ENCODE peak calls at places on chromosomes 5 and 9, in eight cellular contexts. One of them, this sample, is unnamed.

GRCh38 chr9:82115900-82116299 is 127.3 kb downstream of the SPATA31D1 start:
- DNase-seq in stimulated activated CD4-positive, alpha-beta T cell treated with anti-CD3 and anti-CD28 coated beads, Interleukin-1b, Interleukin-23, amount 100 ng/mL, for 48 hours: no peak
- DNase-seq in activated T-cell treated with anti-CD3 and anti-CD28 coated beads, Interleukin-2, amount 50 U/mL, for 24 hours: no peak
- DNase-seq in A172: no peak
- DNase-seq in neural crest cell: no peak
- DNase-seq in EL: no peak
- DNase-seq in transverse colon: no peak
- DNase-seq in adipocyte: no peak
- DNase-seq in this sample: no peak

GRCh38 chr5:180618830-180619562 is 27.7 kb upstream of the SCGB3A1 start:
- DNase-seq in stimulated activated CD4-positive, alpha-beta T cell treated with anti-CD3 and anti-CD28 coated beads, Interleukin-1b, Interleukin-23, amount 100 ng/mL, for 48 hours: peak; percentile 50
- DNase-seq in activated T-cell treated with anti-CD3 and anti-CD28 coated beads, Interleukin-2, amount 50 U/mL, for 24 hours: peak; percentile 61
- DNase-seq in A172: no peak
- DNase-seq in neural crest cell: peak; percentile 65
- DNase-seq in EL: peak; percentile 59
- DNase-seq in transverse colon: no peak
- DNase-seq in adipocyte: peak; percentile 69
- DNase-seq in this sample: no peak

GRCh38 chr5:59760798-59761348 is 132.7 kb downstream of the PDE4D start:
- DNase-seq in stimulated activated CD4-positive, alpha-beta T cell treated with anti-CD3 and anti-CD28 coated beads, Interleukin-1b, Interleukin-23, amount 100 ng/mL, for 48 hours: peak; percentile 40
- DNase-seq in activated T-cell treated with anti-CD3 and anti-CD28 coated beads, Interleukin-2, amount 50 U/mL, for 24 hours: no peak
- DNase-seq in A172: peak; percentile 61
- DNase-seq in neural crest cell: no peak
- DNase-seq in EL: peak; percentile 64
- DNase-seq in transverse colon: no peak
- DNase-seq in adipocyte: peak; percentile 25
- DNase-seq in this sample: no peak

GRCh38 chr5:76561247-76561891 is 61.8 kb downstream of the F2RL2 start:
- DNase-seq in stimulated activated CD4-positive, alpha-beta T cell treated with anti-CD3 and anti-CD28 coated beads, Interleukin-1b, Interleukin-23, amount 100 ng/mL, for 48 hours: no peak
- DNase-seq in activated T-cell treated with anti-CD3 and anti-CD28 coated beads, Interleukin-2, amount 50 U/mL, for 24 hours: no peak
- DNase-seq in A172: no peak
- DNase-seq in neural crest cell: no peak
- DNase-seq in EL: no peak
- DNase-seq in transverse colon: no peak
- DNase-seq in adipocyte: no peak
- DNase-seq in this sample: no peak

GRCh38 chr9:30058463-30058862 is 2326.0 kb upstream of the ACO1 start:
- DNase-seq in stimulated activated CD4-positive, alpha-beta T cell treated with anti-CD3 and anti-CD28 coated beads, Interleukin-1b, Interleukin-23, amount 100 ng/mL, for 48 hours: no peak
- DNase-seq in activated T-cell treated with anti-CD3 and anti-CD28 coated beads, Interleukin-2, amount 50 U/mL, for 24 hours: no peak
- DNase-seq in A172: no peak
- DNase-seq in neural crest cell: no peak
- DNase-seq in EL: no peak
- DNase-seq in transverse colon: no peak
- DNase-seq in adipocyte: no peak
- DNase-seq in this sample: no peak

GRCh38 chr9:36846621-36847020 is 187.4 kb downstream of the PAX5 start:
- DNase-seq in stimulated activated CD4-positive, alpha-beta T cell treated with anti-CD3 and anti-CD28 coated beads, Interleukin-1b, Interleukin-23, amount 100 ng/mL, for 48 hours: no peak
- DNase-seq in activated T-cell treated with anti-CD3 and anti-CD28 coated beads, Interleukin-2, amount 50 U/mL, for 24 hours: no peak
- DNase-seq in A172: no peak
- DNase-seq in neural crest cell: no peak
- DNase-seq in EL: no peak
- DNase-seq in transverse colon: no peak
- DNase-seq in adipocyte: no peak
- DNase-seq in this sample: no peak

GRCh38 chr9:77038281-77039036 is 19.0 kb downstream of the FOXB2 start:
- DNase-seq in stimulated activated CD4-positive, alpha-beta T cell treated with anti-CD3 and anti-CD28 coated beads, Interleukin-1b, Interleukin-23, amount 100 ng/mL, for 48 hours: no peak
- DNase-seq in activated T-cell treated with anti-CD3 and anti-CD28 coated beads, Interleukin-2, amount 50 U/mL, for 24 hours: no peak
- DNase-seq in A172: no peak
- DNase-seq in neural crest cell: no peak
- DNase-seq in EL: no peak
- DNase-seq in transverse colon: no peak
- DNase-seq in adipocyte: no peak
- DNase-seq in this sample: no peak

GRCh38 chr5:60207031-60207430 is 313.5 kb upstream of the PDE4D start:
- DNase-seq in stimulated activated CD4-positive, alpha-beta T cell treated with anti-CD3 and anti-CD28 coated beads, Interleukin-1b, Interleukin-23, amount 100 ng/mL, for 48 hours: no peak
- DNase-seq in activated T-cell treated with anti-CD3 and anti-CD28 coated beads, Interleukin-2, amount 50 U/mL, for 24 hours: no peak
- DNase-seq in A172: no peak
- DNase-seq in neural crest cell: no peak
- DNase-seq in EL: no peak
- DNase-seq in transverse colon: no peak
- DNase-seq in adipocyte: no peak
- DNase-seq in this sample: no peak

GRCh38 chr9:22374021-22374420 is 72.6 kb upstream of the DMRTA1 start:
- DNase-seq in stimulated activated CD4-positive, alpha-beta T cell treated with anti-CD3 and anti-CD28 coated beads, Interleukin-1b, Interleukin-23, amount 100 ng/mL, for 48 hours: no peak
- DNase-seq in activated T-cell treated with anti-CD3 and anti-CD28 coated beads, Interleukin-2, amount 50 U/mL, for 24 hours: no peak
- DNase-seq in A172: no peak
- DNase-seq in neural crest cell: no peak
- DNase-seq in EL: no peak
- DNase-seq in transverse colon: no peak
- DNase-seq in adipocyte: no peak
- DNase-seq in this sample: no peak

GRCh38 chr5:180831139-180832080 is 28.8 kb upstream of the MGAT1 start:
- DNase-seq in stimulated activated CD4-positive, alpha-beta T cell treated with anti-CD3 and anti-CD28 coated beads, Interleukin-1b, Interleukin-23, amount 100 ng/mL, for 48 hours: peak; percentile 74
- DNase-seq in activated T-cell treated with anti-CD3 and anti-CD28 coated beads, Interleukin-2, amount 50 U/mL, for 24 hours: peak; percentile 90
- DNase-seq in A172: no peak
- DNase-seq in neural crest cell: peak; percentile 61
- DNase-seq in EL: peak; percentile 74
- DNase-seq in transverse colon: peak; percentile 92
- DNase-seq in adipocyte: peak; percentile 89
- DNase-seq in this sample: peak; percentile 79

GRCh38 chr9:107637421-107638420 is 148.2 kb upstream of the KLF4 start:
- DNase-seq in stimulated activated CD4-positive, alpha-beta T cell treated with anti-CD3 and anti-CD28 coated beads, Interleukin-1b, Interleukin-23, amount 100 ng/mL, for 48 hours: no peak
- DNase-seq in activated T-cell treated with anti-CD3 and anti-CD28 coated beads, Interleukin-2, amount 50 U/mL, for 24 hours: no peak
- DNase-seq in A172: peak; percentile 92
- DNase-seq in neural crest cell: peak; percentile 51
- DNase-seq in EL: peak; percentile 92
- DNase-seq in transverse colon: peak; percentile 80
- DNase-seq in adipocyte: peak; percentile 99
- DNase-seq in this sample: no peak

GRCh38 chr5:107486489-107486888 is 184.2 kb downstream of the EFNA5 start:
- DNase-seq in stimulated activated CD4-positive, alpha-beta T cell treated with anti-CD3 and anti-CD28 coated beads, Interleukin-1b, Interleukin-23, amount 100 ng/mL, for 48 hours: peak; percentile 67
- DNase-seq in activated T-cell treated with anti-CD3 and anti-CD28 coated beads, Interleukin-2, amount 50 U/mL, for 24 hours: peak; percentile 31
- DNase-seq in A172: peak; percentile 57
- DNase-seq in neural crest cell: no peak
- DNase-seq in EL: peak; percentile 49
- DNase-seq in transverse colon: no peak
- DNase-seq in adipocyte: no peak
- DNase-seq in this sample: no peak

GRCh38 chr9:127076860-127077657 is 45.4 kb downstream of the ANGPTL2 start:
- DNase-seq in stimulated activated CD4-positive, alpha-beta T cell treated with anti-CD3 and anti-CD28 coated beads, Interleukin-1b, Interleukin-23, amount 100 ng/mL, for 48 hours: no peak
- DNase-seq in activated T-cell treated with anti-CD3 and anti-CD28 coated beads, Interleukin-2, amount 50 U/mL, for 24 hours: no peak
- DNase-seq in A172: no peak
- DNase-seq in neural crest cell: no peak
- DNase-seq in EL: no peak
- DNase-seq in transverse colon: no peak
- DNase-seq in adipocyte: no peak
- DNase-seq in this sample: no peak

GRCh38 chr9:114930063-114930812 is at the start of gene TNFSF8:
- DNase-seq in stimulated activated CD4-positive, alpha-beta T cell treated with anti-CD3 and anti-CD28 coated beads, Interleukin-1b, Interleukin-23, amount 100 ng/mL, for 48 hours: peak; percentile 80
- DNase-seq in activated T-cell treated with anti-CD3 and anti-CD28 coated beads, Interleukin-2, amount 50 U/mL, for 24 hours: peak; percentile 83
- DNase-seq in A172: no peak
- DNase-seq in neural crest cell: peak; percentile 4
- DNase-seq in EL: no peak
- DNase-seq in transverse colon: peak; percentile 35
- DNase-seq in adipocyte: no peak
- DNase-seq in this sample: peak; percentile 59

GRCh38 chr9:96126321-96126881 is 175.6 kb downstream of the HSD17B3 start:
- DNase-seq in stimulated activated CD4-positive, alpha-beta T cell treated with anti-CD3 and anti-CD28 coated beads, Interleukin-1b, Interleukin-23, amount 100 ng/mL, for 48 hours: no peak
- DNase-seq in activated T-cell treated with anti-CD3 and anti-CD28 coated beads, Interleukin-2, amount 50 U/mL, for 24 hours: no peak
- DNase-seq in A172: no peak
- DNase-seq in neural crest cell: no peak
- DNase-seq in EL: no peak
- DNase-seq in transverse colon: no peak
- DNase-seq in adipocyte: no peak
- DNase-seq in this sample: no peak

GRCh38 chr5:113510836-113511451 is 2.5 kb upstream of the YTHDC2 start:
- DNase-seq in stimulated activated CD4-positive, alpha-beta T cell treated with anti-CD3 and anti-CD28 coated beads, Interleukin-1b, Interleukin-23, amount 100 ng/mL, for 48 hours: no peak
- DNase-seq in activated T-cell treated with anti-CD3 and anti-CD28 coated beads, Interleukin-2, amount 50 U/mL, for 24 hours: no peak
- DNase-seq in A172: peak; percentile 47
- DNase-seq in neural crest cell: no peak
- DNase-seq in EL: peak; percentile 37
- DNase-seq in transverse colon: no peak
- DNase-seq in adipocyte: peak; percentile 74
- DNase-seq in this sample: no peak